ENCODE peak calls at places on chromosomes 3 and 15, in five cellular contexts. N is fibroblast of pulmonary artery; V is activated CD8-positive, alpha-beta T cell treated with anti-CD3 and anti-CD28 coated beads for 36 hours; R is neural crest cell; M is tibial artery. I is an unnamed sample.

GRCh38 chr3:176872771-176873209 is 324.5 kb downstream of the TBL1XR1 start:
- DNase-seq in M (peak), N (peak), V (peak), R (peak), I (no peak)

GRCh38 chr3:55658297-55659022 is 171.4 kb upstream of the WNT5A start:
- DNase-seq in R (no peak), M (no peak), N (no peak), V (no peak), I (no peak)

GRCh38 chr15:81074773-81075172 is 59.3 kb upstream of the CFAP161 start:
- DNase-seq in N (no peak), M (no peak), V (peak), R (no peak), I (no peak)

GRCh38 chr3:126208618-126209256 is 28.4 kb upstream of the ALDH1L1 start:
- DNase-seq in M (peak), R (no peak), N (peak), V (no peak), I (peak)

GRCh38 chr3:13308406-13308805 is 111.7 kb downstream of the NUP210 start:
- DNase-seq in N (peak), R (peak), V (peak), M (no peak), I (no peak)

GRCh38 chr3:193897288-193897687 is 238.7 kb upstream of the HES1 start:
- DNase-seq in R (peak), N (peak), V (no peak), M (peak), I (no peak)

GRCh38 chr3:46162975-46163550 is 45.0 kb downstream of the CCR1 start:
- DNase-seq in V (no peak), R (no peak), N (no peak), M (no peak), I (no peak)

GRCh38 chr3:27454461-27454860 is 29.7 kb downstream of the SLC4A7 start:
- DNase-seq in M (no peak), V (no peak), R (no peak), N (no peak), I (no peak)

GRCh38 chr15:98760112-98760826 is 111.9 kb downstream of the IGF1R start:
- DNase-seq in V (no peak), M (no peak), R (no peak), N (no peak), I (peak)

GRCh38 chr3:186268616-186269448 is 93.2 kb downstream of the DGKG start:
- DNase-seq in M (no peak), V (no peak), R (peak), N (peak), I (no peak)

GRCh38 chr3:133329626-133330025 is 70.2 kb upstream of the BFSP2 start:
- DNase-seq in V (no peak), N (no peak), R (no peak), M (no peak), I (no peak)

GRCh38 chr15:45402955-45403892 is 24.9 kb upstream of the GATM start:
- DNase-seq in V (peak), M (no peak), R (peak), N (peak), I (no peak)

GRCh38 chr3:52291508-52292181 is 4.0 kb downstream of the GLYCTK start:
- DNase-seq in R (peak), N (no peak), M (no peak), V (peak), I (no peak)
- TF ChIP-seq CTCF in R (peak), N (peak), M (peak), V (peak), I (peak)

DNA sequence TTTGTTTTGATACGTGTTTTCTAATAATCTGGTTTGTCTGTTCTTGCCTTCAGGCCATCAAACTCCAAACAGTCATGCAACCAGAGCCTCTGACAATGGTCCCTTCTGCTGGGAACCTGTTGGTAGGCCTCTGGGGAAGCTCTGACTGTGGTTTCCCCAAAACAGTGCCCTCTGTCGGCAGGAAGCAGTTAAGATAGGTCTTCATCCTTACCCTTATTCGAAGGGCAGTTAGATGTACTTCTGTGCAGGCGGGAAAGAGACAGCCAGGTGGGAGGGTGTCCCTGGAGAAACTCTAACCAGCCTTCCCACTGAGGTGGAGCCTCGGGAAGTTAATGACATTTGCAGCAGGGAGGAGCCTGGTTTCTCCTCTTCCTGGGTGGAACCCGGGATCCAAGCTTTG is 81.6 kb upstream of the CHMP2B start:
- DNase-seq in R (no peak), V (peak), M (no peak), N (peak), I (no peak)
- TF ChIP-seq CTCF in R (peak), V (peak), M (no peak), N (peak), I (peak)

GRCh38 chr15:69957175-69957574 is 140.5 kb downstream of the TLE3 start:
- DNase-seq in R (no peak), N (no peak), V (peak), M (no peak), I (no peak)
- TF ChIP-seq CTCF in R (no peak), N (peak), V (no peak), M (no peak), I (no peak)

DNA sequence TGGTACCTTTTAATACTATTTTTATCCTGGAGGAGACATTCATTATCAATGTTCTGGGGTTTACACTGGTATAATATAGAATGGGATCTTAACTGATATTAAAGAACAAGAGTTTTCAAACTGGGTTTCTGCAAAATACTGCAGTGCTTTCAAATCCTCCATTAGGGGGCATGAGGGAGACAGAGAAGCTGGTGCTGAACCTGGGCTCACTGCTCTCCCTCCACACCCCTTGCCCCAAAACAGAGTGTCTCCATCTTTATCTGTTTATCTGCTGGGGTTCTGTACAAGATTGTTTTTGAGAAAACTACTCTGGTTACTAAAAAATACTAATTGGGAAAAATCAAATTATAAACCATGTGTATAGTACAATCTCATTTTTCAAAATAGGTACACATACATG is 41.7 kb downstream of the CADPS start:
- DNase-seq in M (no peak), R (no peak), V (no peak), N (no peak), I (no peak)
- TF ChIP-seq CTCF in M (no peak), R (peak), V (no peak), N (peak), I (no peak)

GRCh38 chr3:33636125-33636855 is 81.8 kb downstream of the CLASP2 start:
- DNase-seq in N (peak), R (no peak), M (no peak), V (no peak), I (no peak)
- TF ChIP-seq CTCF in N (peak), R (peak), M (peak), V (peak), I (peak)

I was measured in osteocyte.